ENCODE peak calls at places on chromosome 13, in seven cellular contexts. J, V, N, H, P, M and S are unnamed samples.

GRCh38 chr13:47661076-47661475 is 340.0 kb downstream of the SUCLA2 start:
- DNase-seq in M (peak), H (no peak), V (no peak), P (no peak), N (no peak), J (peak), S (peak)

GRCh38 chr13:40123962-40124647 is 468.6 kb downstream of the COG6 start:
- DNase-seq in N (no peak), J (no peak), H (no peak), P (no peak), M (no peak), V (no peak), S (no peak)

GRCh38 chr13:24215732-24216131 is 55.2 kb downstream of the SPATA13 start:
- DNase-seq in N (no peak), H (no peak), M (no peak), V (no peak), J (peak), P (no peak), S (peak)

GRCh38 chr13:61084983-61085382 is 330.7 kb downstream of the PCDH20 start:
- DNase-seq in H (no peak), J (no peak), M (no peak), N (no peak), V (no peak), P (no peak), S (peak)

GRCh38 chr13:73542446-73542845 is 483.6 kb downstream of the KLF5 start:
- DNase-seq in N (no peak), M (no peak), P (no peak), H (no peak), V (no peak), J (no peak), S (no peak)

GRCh38 chr13:39676315-39676876 is 20.9 kb downstream of the COG6 start:
- DNase-seq in H (no peak), P (no peak), N (peak), J (no peak), V (peak), M (no peak), S (peak)

GRCh38 chr13:109941951-109942350 is 155.6 kb upstream of the IRS2 start:
- DNase-seq in H (no peak), N (no peak), J (peak), V (no peak), P (no peak), M (no peak), S (peak)

GRCh38 chr13:104757712-104758111 is 1691.5 kb upstream of the SLC10A2 start:
- DNase-seq in H (no peak), P (no peak), J (no peak), N (no peak), V (no peak), M (no peak), S (peak)

GRCh38 chr13:111951982-111952565 is 114.9 kb upstream of the SOX1 start:
- DNase-seq in H (peak), J (no peak), V (no peak), N (no peak), M (no peak), P (peak), S (no peak)

GRCh38 chr13:30997697-30998547 is 65.5 kb downstream of the TEX26 start:
- DNase-seq in M (no peak), P (no peak), N (peak), V (no peak), H (no peak), J (no peak), S (peak)

GRCh38 chr13:43305416-43305815 is 282.0 kb downstream of the DNAJC15 start:
- DNase-seq in N (no peak), P (no peak), H (no peak), J (no peak), M (no peak), V (no peak), S (no peak)

GRCh38 chr13:55038230-55038629 is 2009.6 kb downstream of the OLFM4 start:
- DNase-seq in M (no peak), J (no peak), N (no peak), H (no peak), V (no peak), P (no peak), S (no peak)

GRCh38 chr13:110535526-110535925 is 26.0 kb downstream of the RAB20 start:
- DNase-seq in J (no peak), H (no peak), V (no peak), P (no peak), N (no peak), M (no peak), S (no peak)

GRCh38 chr13:109971745-109972090 is 185.3 kb upstream of the IRS2 start:
- DNase-seq in M (no peak), N (no peak), V (no peak), J (no peak), P (no peak), H (no peak), S (peak)

GRCh38 chr13:37070956-37071355 is 11.5 kb upstream of the SUPT20H start:
- DNase-seq in H (no peak), J (no peak), M (no peak), V (no peak), N (no peak), P (no peak), S (no peak)

GRCh38 chr13:49932868-49933267 is 3.3 kb downstream of the SPRYD7 start:
- DNase-seq in N (no peak), J (no peak), H (no peak), V (no peak), P (no peak), M (no peak), S (no peak)

GRCh38 chr13:40539954-40540706 is 126.3 kb downstream of the FOXO1 start:
- DNase-seq in N (no peak), J (peak), H (no peak), P (no peak), M (peak), V (peak), S (peak)

GRCh38 chr13:30038884-30039283 is 188.5 kb upstream of the UBL3 start:
- DNase-seq in J (peak), N (no peak), P (no peak), M (peak), H (no peak), V (no peak), S (no peak)

GRCh38 chr13:70580825-70581224 is 472.6 kb upstream of the KLHL1 start:
- DNase-seq in N (no peak), M (no peak), P (no peak), V (no peak), H (no peak), J (no peak), S (no peak)

GRCh38 chr13:113874579-113875428 is 10.9 kb upstream of the GAS6 start:
- DNase-seq in M (no peak), J (no peak), P (no peak), N (no peak), H (no peak), V (no peak), S (no peak)

GRCh38 chr13:86714495-86714894 is 915.3 kb upstream of the SLITRK6 start:
- DNase-seq in P (no peak), J (no peak), N (no peak), V (peak), H (no peak), M (no peak), S (no peak)

DNA sequence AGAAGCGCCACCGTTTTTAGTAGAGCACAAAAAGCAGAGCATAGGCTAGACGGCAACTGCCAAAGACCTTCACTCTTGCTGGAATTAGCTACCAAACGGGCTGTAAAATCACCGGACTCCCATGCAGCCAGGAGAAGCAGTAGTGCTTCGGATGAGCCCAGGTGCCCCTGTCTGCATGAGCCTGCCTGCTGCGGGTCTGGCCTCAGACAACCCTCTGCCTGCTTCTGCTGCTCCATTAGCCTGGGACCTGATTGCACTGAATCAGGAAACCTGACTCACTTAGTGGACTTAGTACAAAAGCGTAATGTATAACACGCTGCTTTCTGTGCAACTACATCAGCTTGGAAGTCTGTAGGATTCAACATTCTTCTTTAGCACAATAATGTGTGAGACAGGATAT is 170.0 kb downstream of the LMO7 start:
- DNase-seq in J (no peak), M (no peak), N (no peak), P (peak), V (no peak), H (no peak), S (no peak)
- H3K4me3 ChIP-seq in J (no peak), M (no peak), N (no peak), P (no peak), V (no peak), H (no peak), S (no peak)

DNA sequence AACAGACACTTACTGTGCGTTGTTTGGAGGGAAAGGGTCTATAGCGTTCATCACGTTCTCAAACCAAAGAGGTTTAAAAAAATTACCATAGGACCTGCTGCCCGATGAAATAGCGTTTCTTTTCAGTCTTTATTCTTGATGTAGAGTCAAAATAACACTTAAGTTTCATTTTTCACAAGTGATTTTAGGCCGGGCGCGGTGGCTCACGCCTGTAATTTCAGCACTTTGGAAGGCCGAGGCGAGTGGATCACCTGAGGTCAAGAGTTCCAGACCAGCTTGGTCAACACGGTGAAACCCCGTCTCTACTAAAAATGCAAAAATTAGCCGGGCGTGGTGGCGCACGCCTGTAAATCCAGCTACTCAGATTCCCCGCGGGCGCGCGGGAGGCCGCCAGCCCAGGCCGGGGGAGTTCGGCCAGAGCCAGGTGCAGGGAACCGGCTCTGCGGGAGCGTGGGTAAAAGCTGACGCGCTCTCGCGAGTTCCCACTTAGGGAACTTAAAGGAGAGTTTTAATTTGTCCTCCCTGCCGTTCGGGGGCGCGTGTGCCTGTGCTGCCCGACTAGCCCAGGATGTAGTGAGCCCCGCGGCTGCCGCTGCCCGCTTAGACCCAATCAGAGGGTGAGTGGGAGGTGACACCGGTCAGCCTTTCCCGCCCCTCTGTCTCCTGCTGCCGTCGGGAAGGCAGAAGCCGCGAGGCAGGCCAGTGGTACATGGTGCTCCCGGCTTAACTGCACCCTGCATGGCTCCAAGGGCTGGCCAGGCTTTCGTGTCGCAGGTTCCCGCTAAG is 35.8 kb upstream of the NEK3 start:
- DNase-seq in V (peak), H (peak), M (peak), N (peak), J (no peak), P (peak), S (peak)
- TF ChIP-seq CTCF in V (no peak), H (no peak), M (no peak), N (no peak), J (no peak), P (peak), S (peak)

GRCh38 chr13:27482996-27483395 is 32.6 kb upstream of the MTIF3 start:
- DNase-seq in V (no peak), J (no peak), P (no peak), H (peak), M (no peak), N (no peak), S (no peak)
- H3K4me3 ChIP-seq in V (no peak), J (no peak), P (no peak), H (no peak), M (no peak), N (peak), S (no peak)

DNA sequence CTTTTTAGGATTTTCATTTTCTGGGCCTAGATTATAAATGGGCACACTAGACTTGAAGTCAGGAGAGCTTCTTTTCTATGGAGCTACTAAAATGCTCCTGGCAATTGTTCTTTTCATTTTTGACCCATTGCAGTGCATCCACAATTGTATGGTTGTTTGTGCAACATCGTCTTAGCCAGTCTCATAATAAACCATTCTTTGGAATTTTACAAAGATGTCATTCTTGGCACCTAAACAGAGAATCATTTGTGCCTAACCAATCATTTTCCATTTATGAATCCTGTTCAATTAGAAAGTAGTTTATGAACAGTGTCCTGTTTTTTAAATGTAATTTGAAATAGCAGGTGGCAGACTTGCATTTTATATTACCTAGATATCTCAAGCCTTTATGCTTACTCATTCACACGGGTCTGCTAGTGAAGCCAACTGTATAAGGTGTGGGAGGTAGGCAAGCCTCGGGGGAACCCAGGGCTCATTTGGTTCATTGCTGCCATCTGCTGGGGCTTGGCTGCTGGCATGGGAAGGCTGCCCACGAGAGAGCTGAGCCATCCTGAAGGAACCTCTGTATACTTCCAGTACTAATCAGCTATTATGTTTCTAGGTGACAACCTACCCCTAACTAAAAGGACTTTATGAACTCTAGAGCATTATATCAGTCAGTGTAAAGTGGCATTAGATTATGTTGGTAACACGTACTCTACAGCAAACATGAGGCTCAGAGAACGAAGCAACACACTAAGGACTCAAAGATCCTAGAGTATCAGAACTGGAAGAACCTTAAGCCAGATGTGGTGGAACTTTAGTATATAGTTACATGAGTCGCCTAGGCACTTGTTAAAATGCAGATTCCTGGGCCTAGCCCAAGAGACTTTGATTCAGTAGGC is 60.0 kb downstream of the TPT1 start:
- DNase-seq in V (peak), H (peak), N (peak), M (no peak), J (peak), P (peak), S (peak)
- TF ChIP-seq CTCF in V (peak), H (no peak), N (peak), M (peak), J (peak), P (peak), S (peak)